ENCODE peak calls at places on chromosomes 12 and 14, in ten cellular contexts. N, O, X, Q, T, C, V, A, P and G are unnamed samples.

GRCh38 chr14:34331728-34332623 is 130.1 kb downstream of the SPTSSA start:
- DNase-seq in N (peak; percentile 37), O (peak; percentile 8), X (peak; percentile 35), Q (peak; percentile 55), T (peak; percentile 35), C (peak; percentile 75), V (peak; percentile 55), A (peak; percentile 57), P (peak; percentile 39), G (no peak)

GRCh38 chr12:65937806-65938205 is 113.5 kb downstream of the HMGA2 start:
- DNase-seq in N (no peak), O (no peak), X (no peak), Q (no peak), T (no peak), C (no peak), V (no peak), A (no peak), P (no peak), G (no peak)

GRCh38 chr14:65853407-65853955 is 441.0 kb downstream of the FUT8 start:
- DNase-seq in N (no peak), O (no peak), X (no peak), Q (no peak), T (no peak), C (no peak), V (no peak), A (no peak), P (no peak), G (no peak)

GRCh38 chr12:1796515-1797010 is 23.8 kb upstream of the LRTM2 start:
- DNase-seq in N (peak; percentile 18), O (peak; percentile 61), X (no peak), Q (peak; percentile 39), T (peak; percentile 28), C (no peak), V (peak; percentile 19), A (no peak), P (peak; percentile 59), G (no peak)

GRCh38 chr12:5432011-5432400 is at the start of gene NTF3:
- DNase-seq in N (peak; percentile 80), O (no peak), X (no peak), Q (no peak), T (no peak), C (no peak), V (peak; percentile 2), A (no peak), P (no peak), G (no peak)

GRCh38 chr14:88542857-88543795 is 11.7 kb downstream of the PTPN21 start:
- DNase-seq in N (no peak), O (no peak), X (no peak), Q (no peak), T (no peak), C (no peak), V (no peak), A (no peak), P (no peak), G (no peak)

GRCh38 chr14:26775765-26776577 is 178.1 kb upstream of the NOVA1 start:
- DNase-seq in N (peak; percentile 26), O (no peak), X (no peak), Q (no peak), T (no peak), C (no peak), V (peak; percentile 83), A (no peak), P (no peak), G (no peak)

GRCh38 chr12:68623984-68624383 is 13.3 kb downstream of the RAP1B start:
- DNase-seq in N (peak; percentile 72), O (no peak), X (no peak), Q (no peak), T (no peak), C (no peak), V (peak; percentile 57), A (no peak), P (no peak), G (no peak)

GRCh38 chr12:52202361-52203078 is 10.7 kb upstream of the KRT80 start:
- DNase-seq in N (no peak), O (no peak), X (no peak), Q (no peak), T (no peak), C (no peak), V (no peak), A (no peak), P (no peak), G (no peak)

GRCh38 chr14:55128386-55129085 is 516 bp upstream of the LGALS3 start:
- DNase-seq in N (no peak), O (no peak), X (no peak), Q (no peak), T (no peak), C (no peak), V (no peak), A (no peak), P (no peak), G (no peak)